ENCODE peak calls at places on chromosomes 16 and 17, in four cellular contexts. C is IMR-90, V is trophoblast cell, X is neuronal stem cell. U is an unnamed sample.

GRCh38 chr16:67271446-67271845 is 7.9 kb upstream of the PLEKHG4 start:
- DNase-seq in X (no peak), C (no peak), V (no peak), U (no peak)

GRCh38 chr17:17105976-17106375 is 63.7 kb downstream of the MPRIP start:
- DNase-seq in X (no peak), C (no peak), V (no peak), U (no peak)

GRCh38 chr17:63479495-63480184 is 2.8 kb downstream of the ACE start:
- DNase-seq in V (no peak), X (no peak), C (no peak), U (peak; percentile 16)

GRCh38 chr16:84464116-84464515 is 40.3 kb downstream of the MEAK7 start:
- DNase-seq in X (no peak), C (no peak), V (no peak), U (no peak)

GRCh38 chr17:37826497-37827115 is 81.7 kb upstream of the HNF1B start:
- DNase-seq in X (no peak), V (no peak), C (no peak), U (no peak)

GRCh38 chr16:4263504-4264436 is 9.1 kb downstream of the TFAP4 start:
- DNase-seq in C (peak; percentile 86), X (peak; percentile 48), V (peak; percentile 19), U (peak; percentile 94)

GRCh38 chr17:76365256-76365903 is 11.7 kb upstream of the PRPSAP1 start:
- DNase-seq in V (no peak), X (no peak), C (no peak), U (no peak)

GRCh38 chr16:89981414-89981813 is 32.9 kb downstream of the DEF8 start:
- DNase-seq in X (no peak), C (no peak), V (no peak), U (no peak)

GRCh38 chr16:19696312-19696711 is 21.7 kb downstream of the KNOP1 start:
- DNase-seq in X (no peak), C (peak; percentile 88), V (no peak), U (peak; percentile 95)

GRCh38 chr16:55871411-55872038 is 3.6 kb downstream of the CES5A start:
- DNase-seq in V (no peak), C (no peak), X (no peak), U (no peak)

GRCh38 chr17:19005442-19005773 is 844 bp upstream of the FAM83G start:
- DNase-seq in C (no peak), V (no peak), X (no peak), U (no peak)

GRCh38 chr17:19002805-19003542 is 1.6 kb downstream of the FAM83G start:
- DNase-seq in V (no peak), C (peak; percentile 54), X (no peak), U (peak; percentile 29)

GRCh38 chr17:19004601-19005441 is at the start of gene FAM83G:
- DNase-seq in X (no peak), C (peak; percentile 71), V (peak; percentile 70), U (peak; percentile 69)

GRCh38 chr17:19003543-19003965 is 1.0 kb downstream of the FAM83G start:
- DNase-seq in C (no peak), V (no peak), X (peak; percentile 29), U (peak; percentile 41)

GRCh38 chr17:19003966-19004600 is 481 bp downstream of the FAM83G start:
- DNase-seq in V (peak; percentile 41), C (peak; percentile 36), X (peak; percentile 32), U (peak; percentile 63)
- H4K91ac ChIP-seq in V (peak overlapping the region; percentile 91), C (peak overlapping the region; percentile 20), X (peak overlapping the region; percentile 41), U (peak overlapping the region; percentile 73)

GRCh38 chr17:43559161-43559816 is 13.1 kb upstream of the ETV4 start:
- DNase-seq in V (no peak), X (no peak), C (no peak), U (no peak)
- H3K14ac ChIP-seq in V (peak overlapping the region; percentile 56), X (no peak overlapping the region), C (no peak overlapping the region), U (no peak overlapping the region)

DNA sequence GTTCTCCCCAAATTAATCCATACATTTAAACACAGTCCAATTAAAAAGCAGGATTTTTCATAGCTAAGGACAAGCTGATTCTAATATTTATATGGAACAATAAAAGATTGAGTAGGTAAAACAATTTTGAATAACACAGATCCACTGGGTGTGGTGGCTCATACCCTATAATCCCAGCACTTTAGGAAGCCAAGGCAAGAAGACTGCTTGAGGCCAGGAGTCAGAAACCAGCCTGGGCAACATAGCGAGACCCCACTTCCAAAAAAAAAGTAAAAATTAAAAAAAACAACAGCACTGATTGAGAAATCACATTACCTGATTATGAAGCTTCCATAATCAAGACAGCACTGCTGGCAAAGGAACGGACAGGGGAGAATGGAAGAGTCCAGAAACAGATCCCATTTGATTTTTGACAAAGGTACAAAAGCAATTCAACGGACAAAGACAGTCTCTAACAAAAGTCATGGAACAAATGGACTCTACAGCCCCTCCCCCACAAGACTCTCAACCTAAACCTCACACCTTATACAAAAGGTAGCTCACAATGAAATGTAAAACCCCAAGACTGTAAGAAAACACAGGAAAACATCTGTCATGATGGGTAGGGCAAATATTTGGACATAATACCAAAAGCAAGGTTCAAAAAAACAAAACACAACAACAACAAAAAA is 17.9 kb downstream of the USP7 start:
- DNase-seq in V (no peak), C (no peak), X (no peak), U (no peak)
- H3K9ac ChIP-seq in V (no peak overlapping the region), C (no peak overlapping the region), X (no peak overlapping the region), U (no peak overlapping the region)

GRCh38 chr16:22638393-22639206 is 127.9 kb downstream of the NPIPB5 start:
- DNase-seq in C (no peak), X (no peak), V (no peak), U (no peak)
- H4K91ac ChIP-seq in C (no peak overlapping the region), X (no peak overlapping the region), V (no peak overlapping the region), U (no peak overlapping the region)

U was measured in mesenchymal stem cell.